ENCODE peak calls at places on chromosome 3, in eight cellular contexts. One of them, this sample, is unnamed.
A peak's percentile ranks its signal among the peaks of the same experiment; 100 is the strongest.

GRCh38 chr3:140463401-140463800 is 214.5 kb upstream of the TRIM42 start:
- DNase-seq in CD8-positive, alpha-beta T cell: no peak
- DNase-seq in AG04450: no peak
- DNase-seq in breast epithelium: no peak
- DNase-seq in pancreas: no peak
- DNase-seq in heart left ventricle: no peak
- DNase-seq in uterus: no peak
- DNase-seq in vagina: no peak
- DNase-seq in this sample: no peak

GRCh38 chr3:45011756-45012441 is 14.2 kb upstream of the CLEC3B start:
- DNase-seq in uterus: peak; percentile 80
- DNase-seq in AG04450: peak; percentile 80
- DNase-seq in CD8-positive, alpha-beta T cell: no peak
- DNase-seq in pancreas: no peak
- DNase-seq in breast epithelium: no peak
- DNase-seq in heart left ventricle: peak; percentile 71
- DNase-seq in vagina: no peak
- DNase-seq in this sample: no peak

GRCh38 chr3:169324454-169324789 is 339.1 kb downstream of the MECOM start:
- DNase-seq in pancreas: no peak
- DNase-seq in breast epithelium: no peak
- DNase-seq in vagina: no peak
- DNase-seq in heart left ventricle: no peak
- DNase-seq in AG04450: no peak
- DNase-seq in CD8-positive, alpha-beta T cell: no peak
- DNase-seq in uterus: no peak
- DNase-seq in this sample: no peak

GRCh38 chr3:26281284-26281977 is 341.1 kb upstream of the LRRC3B start:
- DNase-seq in heart left ventricle: no peak
- DNase-seq in uterus: no peak
- DNase-seq in AG04450: no peak
- DNase-seq in CD8-positive, alpha-beta T cell: no peak
- DNase-seq in breast epithelium: no peak
- DNase-seq in vagina: no peak
- DNase-seq in pancreas: no peak
- DNase-seq in this sample: no peak

GRCh38 chr3:150177673-150178378 is 207.1 kb upstream of the PFN2 start:
- DNase-seq in AG04450: peak; percentile 10
- DNase-seq in CD8-positive, alpha-beta T cell: no peak
- DNase-seq in uterus: no peak
- DNase-seq in breast epithelium: no peak
- DNase-seq in pancreas: no peak
- DNase-seq in heart left ventricle: no peak
- DNase-seq in vagina: no peak
- DNase-seq in this sample: no peak

GRCh38 chr3:7632305-7632704 is 771.4 kb downstream of the GRM7 start:
- DNase-seq in AG04450: no peak
- DNase-seq in heart left ventricle: no peak
- DNase-seq in uterus: no peak
- DNase-seq in breast epithelium: no peak
- DNase-seq in CD8-positive, alpha-beta T cell: no peak
- DNase-seq in vagina: no peak
- DNase-seq in pancreas: no peak
- DNase-seq in this sample: no peak

GRCh38 chr3:68088216-68088615 is 433.8 kb upstream of the SUCLG2 start:
- DNase-seq in heart left ventricle: no peak
- DNase-seq in AG04450: no peak
- DNase-seq in breast epithelium: no peak
- DNase-seq in vagina: no peak
- DNase-seq in uterus: no peak
- DNase-seq in CD8-positive, alpha-beta T cell: peak; percentile 58
- DNase-seq in pancreas: no peak
- DNase-seq in this sample: no peak

GRCh38 chr3:157573780-157574378 is 70.7 kb upstream of the VEPH1 start:
- DNase-seq in vagina: no peak
- DNase-seq in heart left ventricle: no peak
- DNase-seq in pancreas: no peak
- DNase-seq in breast epithelium: no peak
- DNase-seq in CD8-positive, alpha-beta T cell: no peak
- DNase-seq in AG04450: no peak
- DNase-seq in uterus: no peak
- DNase-seq in this sample: no peak

GRCh38 chr3:174618368-174618767 is 240.8 kb upstream of the NAALADL2 start:
- DNase-seq in vagina: no peak
- DNase-seq in AG04450: no peak
- DNase-seq in uterus: no peak
- DNase-seq in heart left ventricle: no peak
- DNase-seq in breast epithelium: no peak
- DNase-seq in pancreas: no peak
- DNase-seq in CD8-positive, alpha-beta T cell: no peak
- DNase-seq in this sample: no peak

GRCh38 chr3:174620855-174621457 is 238.2 kb upstream of the NAALADL2 start:
- DNase-seq in uterus: no peak
- DNase-seq in CD8-positive, alpha-beta T cell: no peak
- DNase-seq in heart left ventricle: no peak
- DNase-seq in pancreas: no peak
- DNase-seq in vagina: no peak
- DNase-seq in AG04450: no peak
- DNase-seq in breast epithelium: no peak
- DNase-seq in this sample: no peak

GRCh38 chr3:174619244-174619643 is 239.9 kb upstream of the NAALADL2 start:
- DNase-seq in uterus: no peak
- DNase-seq in AG04450: no peak
- DNase-seq in breast epithelium: no peak
- DNase-seq in vagina: no peak
- DNase-seq in heart left ventricle: no peak
- DNase-seq in pancreas: no peak
- DNase-seq in CD8-positive, alpha-beta T cell: no peak
- DNase-seq in this sample: no peak

DNA sequence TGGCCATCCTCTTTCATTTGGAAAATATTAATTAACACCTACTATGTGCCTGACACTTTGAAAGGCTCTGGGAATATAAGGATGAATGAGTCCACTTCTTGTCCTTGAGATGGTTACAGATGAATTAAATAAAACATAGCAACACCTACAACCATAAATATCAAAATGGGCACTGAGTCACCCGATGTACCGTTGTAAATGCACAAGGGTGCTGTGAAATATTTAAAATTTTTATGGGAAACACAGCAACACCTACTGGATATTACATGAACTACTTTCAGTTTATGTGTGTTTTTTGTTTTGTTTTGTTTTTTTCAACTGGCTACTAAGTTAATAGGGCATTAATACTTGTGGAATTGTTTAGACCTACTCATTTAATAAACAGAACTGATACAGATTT is 239.0 kb upstream of the NAALADL2 start:
- DNase-seq in uterus: no peak
- DNase-seq in breast epithelium: no peak
- DNase-seq in AG04450: no peak
- DNase-seq in vagina: no peak
- DNase-seq in heart left ventricle: no peak
- DNase-seq in pancreas: no peak
- DNase-seq in CD8-positive, alpha-beta T cell: no peak
- DNase-seq in this sample: no peak
- TF ChIP-seq CTCF in uterus: no peak
- TF ChIP-seq CTCF in breast epithelium: no peak
- TF ChIP-seq CTCF in AG04450: peak; percentile 20
- TF ChIP-seq CTCF in vagina: no peak
- TF ChIP-seq CTCF in heart left ventricle: peak; percentile 25
- TF ChIP-seq CTCF in pancreas: no peak
- TF ChIP-seq CTCF in CD8-positive, alpha-beta T cell: no peak
- TF ChIP-seq CTCF in this sample: no peak

GRCh38 chr3:172142074-172143059 is 103.0 kb downstream of the FNDC3B start:
- DNase-seq in uterus: no peak
- DNase-seq in AG04450: peak; percentile 37
- DNase-seq in pancreas: no peak
- DNase-seq in heart left ventricle: no peak
- DNase-seq in CD8-positive, alpha-beta T cell: no peak
- DNase-seq in breast epithelium: no peak
- DNase-seq in vagina: no peak
- DNase-seq in this sample: no peak
- H3K4me3 ChIP-seq in uterus: no peak overlapping the region
- H3K4me3 ChIP-seq in AG04450: no peak overlapping the region
- H3K4me3 ChIP-seq in pancreas: no peak overlapping the region
- H3K4me3 ChIP-seq in heart left ventricle: no peak overlapping the region
- H3K4me3 ChIP-seq in CD8-positive, alpha-beta T cell: no peak overlapping the region
- H3K4me3 ChIP-seq in breast epithelium: no peak overlapping the region
- H3K4me3 ChIP-seq in vagina: no peak overlapping the region
- H3K4me3 ChIP-seq in this sample: no peak overlapping the region

GRCh38 chr3:31729573-31729972 is 196.8 kb downstream of the STT3B start:
- DNase-seq in pancreas: no peak
- DNase-seq in heart left ventricle: no peak
- DNase-seq in AG04450: no peak
- DNase-seq in breast epithelium: no peak
- DNase-seq in uterus: no peak
- DNase-seq in vagina: no peak
- DNase-seq in CD8-positive, alpha-beta T cell: no peak
- DNase-seq in this sample: no peak

GRCh38 chr3:31735667-31736066 is 202.9 kb downstream of the STT3B start:
- DNase-seq in uterus: no peak
- DNase-seq in breast epithelium: no peak
- DNase-seq in CD8-positive, alpha-beta T cell: no peak
- DNase-seq in pancreas: no peak
- DNase-seq in AG04450: no peak
- DNase-seq in heart left ventricle: no peak
- DNase-seq in vagina: no peak
- DNase-seq in this sample: no peak

GRCh38 chr3:31729082-31729481 is 196.4 kb downstream of the STT3B start:
- DNase-seq in breast epithelium: no peak
- DNase-seq in uterus: no peak
- DNase-seq in AG04450: no peak
- DNase-seq in CD8-positive, alpha-beta T cell: no peak
- DNase-seq in vagina: no peak
- DNase-seq in heart left ventricle: no peak
- DNase-seq in pancreas: no peak
- DNase-seq in this sample: no peak

GRCh38 chr3:31733234-31733667 is 200.5 kb downstream of the STT3B start:
- DNase-seq in vagina: no peak
- DNase-seq in breast epithelium: no peak
- DNase-seq in CD8-positive, alpha-beta T cell: no peak
- DNase-seq in AG04450: no peak
- DNase-seq in pancreas: no peak
- DNase-seq in heart left ventricle: no peak
- DNase-seq in uterus: no peak
- DNase-seq in this sample: no peak

DNA sequence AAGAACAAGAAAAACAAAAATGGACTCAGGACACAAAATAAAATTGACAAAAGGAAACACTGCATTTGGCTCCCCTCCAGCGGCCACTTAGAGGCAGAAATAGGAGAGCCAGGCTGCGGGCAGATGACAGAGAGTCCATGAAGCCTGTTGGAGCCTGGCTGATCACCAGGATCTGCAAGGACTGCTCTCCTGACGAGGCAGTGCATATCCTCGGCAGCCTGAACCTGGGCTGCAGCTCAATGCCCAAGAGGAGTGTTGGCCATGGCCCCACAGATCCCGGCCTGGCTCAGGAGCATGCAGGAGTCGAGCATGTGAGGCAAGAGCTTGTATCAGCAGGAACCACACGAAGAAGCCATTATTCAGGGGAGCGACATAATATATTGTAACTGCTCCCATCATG is 199.8 kb downstream of the STT3B start:
- DNase-seq in heart left ventricle: no peak
- DNase-seq in pancreas: no peak
- DNase-seq in uterus: no peak
- DNase-seq in CD8-positive, alpha-beta T cell: no peak
- DNase-seq in AG04450: no peak
- DNase-seq in breast epithelium: no peak
- DNase-seq in vagina: no peak
- DNase-seq in this sample: no peak
- H3K27ac ChIP-seq in heart left ventricle: no peak overlapping the region
- H3K27ac ChIP-seq in pancreas: no peak overlapping the region
- H3K27ac ChIP-seq in uterus: no peak overlapping the region
- H3K27ac ChIP-seq in CD8-positive, alpha-beta T cell: no peak overlapping the region
- H3K27ac ChIP-seq in AG04450: no peak overlapping the region
- H3K27ac ChIP-seq in breast epithelium: no peak overlapping the region
- H3K27ac ChIP-seq in vagina: no peak overlapping the region
- H3K27ac ChIP-seq in this sample: no peak overlapping the region

GRCh38 chr3:35184775-35185174 is 454.6 kb upstream of the ARPP21 start:
- DNase-seq in uterus: no peak
- DNase-seq in pancreas: no peak
- DNase-seq in AG04450: no peak
- DNase-seq in breast epithelium: no peak
- DNase-seq in vagina: no peak
- DNase-seq in heart left ventricle: no peak
- DNase-seq in CD8-positive, alpha-beta T cell: no peak
- DNase-seq in this sample: no peak
- TF ChIP-seq CTCF in uterus: no peak
- TF ChIP-seq CTCF in pancreas: no peak
- TF ChIP-seq CTCF in AG04450: no peak
- TF ChIP-seq CTCF in breast epithelium: no peak
- TF ChIP-seq CTCF in vagina: no peak
- TF ChIP-seq CTCF in heart left ventricle: no peak
- TF ChIP-seq CTCF in CD8-positive, alpha-beta T cell: no peak
- TF ChIP-seq CTCF in this sample: no peak

DNA sequence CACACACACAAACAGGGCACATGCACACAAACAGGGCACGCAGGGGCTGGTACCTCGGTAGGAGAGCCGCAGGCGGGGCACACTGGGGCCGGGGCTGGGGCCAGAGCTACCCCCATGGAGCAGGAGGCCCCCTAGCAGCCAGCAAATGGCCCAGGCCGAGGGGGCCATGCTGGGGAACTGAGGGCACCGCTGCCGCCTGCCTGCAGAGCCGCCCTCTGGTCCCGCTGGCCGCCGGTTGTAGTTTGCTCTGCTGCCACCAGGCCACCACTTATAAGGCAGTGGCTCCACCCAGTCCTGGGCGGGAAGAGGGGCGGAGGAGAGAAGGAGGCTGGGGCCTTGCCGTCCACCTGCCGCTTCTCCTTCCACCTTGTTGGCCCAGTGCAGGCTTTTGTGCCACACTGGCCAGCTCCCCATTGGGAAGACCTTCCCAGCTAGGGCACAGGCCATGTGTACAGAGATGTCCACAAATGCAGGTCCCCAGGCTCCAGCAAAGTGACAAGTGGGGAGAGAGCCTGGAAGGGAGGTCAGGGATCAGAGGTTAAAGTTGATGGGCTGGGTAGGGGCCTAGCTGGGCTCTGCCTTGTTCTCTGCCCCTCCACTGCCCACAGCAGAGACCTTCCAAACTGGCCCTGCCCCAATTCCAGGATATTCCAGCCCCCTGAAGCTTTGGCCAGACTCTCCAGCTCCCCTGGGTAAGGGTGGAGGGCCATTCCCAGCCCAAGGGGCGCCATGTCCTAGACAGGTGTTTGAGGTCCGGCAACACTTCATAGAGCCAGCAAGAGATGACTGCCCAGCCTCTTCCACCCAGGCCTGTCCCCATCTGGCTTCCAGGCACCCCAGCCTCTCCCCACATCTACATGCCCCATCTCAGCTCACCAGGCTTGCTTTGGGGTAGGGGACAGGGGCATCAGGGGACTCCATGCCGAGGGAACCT is at the start of gene SEMA3G:
- DNase-seq in heart left ventricle: peak; percentile 79
- DNase-seq in vagina: no peak
- DNase-seq in uterus: no peak
- DNase-seq in pancreas: peak; percentile 89
- DNase-seq in AG04450: no peak
- DNase-seq in breast epithelium: peak; percentile 83
- DNase-seq in CD8-positive, alpha-beta T cell: peak; percentile 77
- DNase-seq in this sample: peak; percentile 90
- H3K4me3 ChIP-seq in heart left ventricle: peak within 1 kb of the TSS; percentile 34
- H3K4me3 ChIP-seq in vagina: peak within 1 kb of the TSS; percentile 28
- H3K4me3 ChIP-seq in uterus: no peak within 1 kb of the TSS
- H3K4me3 ChIP-seq in pancreas: peak within 1 kb of the TSS; percentile 20
- H3K4me3 ChIP-seq in AG04450: no peak within 1 kb of the TSS
- H3K4me3 ChIP-seq in breast epithelium: peak within 1 kb of the TSS; percentile 26
- H3K4me3 ChIP-seq in CD8-positive, alpha-beta T cell: no peak within 1 kb of the TSS
- H3K4me3 ChIP-seq in this sample: peak within 1 kb of the TSS; percentile 47

GRCh38 chr3:193872265-193872753 is 263.6 kb upstream of the HES1 start:
- DNase-seq in breast epithelium: peak; percentile 61
- DNase-seq in pancreas: no peak
- DNase-seq in uterus: no peak
- DNase-seq in CD8-positive, alpha-beta T cell: no peak
- DNase-seq in AG04450: peak; percentile 94
- DNase-seq in vagina: no peak
- DNase-seq in heart left ventricle: no peak
- DNase-seq in this sample: peak; percentile 44
- H3K27ac ChIP-seq in breast epithelium: peak overlapping the region; percentile 64
- H3K27ac ChIP-seq in pancreas: peak overlapping the region; percentile 73
- H3K27ac ChIP-seq in uterus: no peak overlapping the region
- H3K27ac ChIP-seq in CD8-positive, alpha-beta T cell: no peak overlapping the region
- H3K27ac ChIP-seq in AG04450: no peak overlapping the region
- H3K27ac ChIP-seq in vagina: no peak overlapping the region
- H3K27ac ChIP-seq in heart left ventricle: no peak overlapping the region
- H3K27ac ChIP-seq in this sample: no peak overlapping the region

This sample was measured in upper lobe of left lung.